ENCODE peak calls at places on chromosomes 11 and 22, in five cellular contexts. D, B, F, U and M are unnamed samples.
A peak's percentile ranks its signal among the peaks of the same experiment; 100 is the strongest.

GRCh38 chr11:130825621-130826020 is 90.7 kb downstream of the SNX19 start:
- DNase-seq in U (no peak), F (peak; percentile 73), B (no peak), D (no peak), M (no peak)

GRCh38 chr11:115181480-115181879 is 322.7 kb downstream of the CADM1 start:
- DNase-seq in F (no peak), U (no peak), B (no peak), D (no peak), M (no peak)

GRCh38 chr11:14519692-14520085 is 497 bp downstream of the PSMA1 start:
- DNase-seq in B (peak; percentile 51), F (no peak), D (peak; percentile 12), U (peak; percentile 39), M (no peak)

GRCh38 chr11:10885703-10886363 is 28.0 kb upstream of the ZBED5 start:
- DNase-seq in U (no peak), B (peak; percentile 60), F (peak; percentile 91), D (no peak), M (peak; percentile 29)

GRCh38 chr11:65279713-65280459 is 18.1 kb downstream of the POLA2 start:
- DNase-seq in B (peak; percentile 31), D (no peak), F (peak; percentile 78), U (peak; percentile 56), M (peak; percentile 72)

GRCh38 chr11:65538915-65539374 is 14.1 kb downstream of the SCYL1 start:
- DNase-seq in F (no peak), D (no peak), B (no peak), U (no peak), M (no peak)

GRCh38 chr11:95816037-95816436 is 25.7 kb downstream of the CEP57 start:
- DNase-seq in F (no peak), D (no peak), B (no peak), U (no peak), M (no peak)

GRCh38 chr22:19807914-19808872 is 46.5 kb downstream of the GNB1L start:
- DNase-seq in D (no peak), B (no peak), U (no peak), F (no peak), M (no peak)

GRCh38 chr11:2930705-2931415 is 1.6 kb upstream of the PHLDA2 start:
- DNase-seq in F (peak; percentile 28), D (peak; percentile 53), U (no peak), B (peak; percentile 78), M (peak; percentile 63)

GRCh38 chr22:37690901-37691504 is 4.9 kb downstream of the NOL12 start:
- DNase-seq in B (no peak), F (no peak), U (no peak), D (no peak), M (no peak)

GRCh38 chr11:59180168-59180567 is 8.2 kb downstream of the DTX4 start:
- DNase-seq in U (no peak), D (no peak), F (no peak), B (no peak), M (no peak)

GRCh38 chr11:28346209-28346608 is 238.0 kb downstream of the METTL15 start:
- DNase-seq in F (peak; percentile 4), D (no peak), B (no peak), U (no peak), M (no peak)

GRCh38 chr11:77418981-77419592 is 54.8 kb downstream of the PAK1 start:
- DNase-seq in U (no peak), B (no peak), D (no peak), F (peak; percentile 56), M (no peak)

GRCh38 chr11:8259316-8259995 is 4.2 kb downstream of the LMO1 start:
- DNase-seq in F (no peak), U (no peak), B (no peak), D (no peak), M (no peak)

GRCh38 chr22:28977050-28977449 is 84.6 kb downstream of the C22orf31 start:
- DNase-seq in B (peak; percentile 1), D (no peak), U (no peak), F (no peak), M (no peak)

GRCh38 chr22:37045958-37046357 is 5.6 kb upstream of the KCTD17 start:
- DNase-seq in U (no peak), D (peak; percentile 73), F (peak; percentile 28), B (peak; percentile 51), M (peak; percentile 52)

GRCh38 chr11:125333354-125334077 is 162.5 kb downstream of the FEZ1 start:
- DNase-seq in F (no peak), U (no peak), B (no peak), D (no peak), M (no peak)

GRCh38 chr11:58513747-58514367 is 6.0 kb upstream of the OR5B21 start:
- DNase-seq in D (peak; percentile 54), F (peak; percentile 74), B (peak; percentile 72), U (no peak), M (peak; percentile 75)

GRCh38 chr11:68067991-68068390 is 29.2 kb downstream of the TCIRG1 start:
- DNase-seq in F (no peak), D (no peak), B (no peak), U (no peak), M (no peak)

GRCh38 chr22:19867617-19868016 is 12.9 kb upstream of the GNB1L start:
- DNase-seq in U (no peak), D (no peak), B (no peak), F (no peak), M (no peak)

GRCh38 chr11:126408496-126408895 is 53.0 kb downstream of the ST3GAL4 start:
- DNase-seq in B (no peak), D (no peak), U (no peak), F (no peak), M (no peak)

GRCh38 chr22:25824828-25825474 is 83.0 kb downstream of the MYO18B start:
- DNase-seq in D (no peak), F (no peak), B (no peak), U (no peak), M (no peak)

GRCh38 chr11:30474151-30474954 is 111.8 kb downstream of the MPPED2 start:
- DNase-seq in D (no peak), F (no peak), B (no peak), U (no peak), M (peak; percentile 21)

GRCh38 chr11:33970984-33971466 is 79.1 kb upstream of the LMO2 start:
- DNase-seq in U (peak; percentile 5), D (peak; percentile 71), B (peak; percentile 86), F (peak; percentile 62), M (peak; percentile 82)

GRCh38 chr11:85539740-85540139 is 87.4 kb downstream of the DLG2 start:
- DNase-seq in U (no peak), D (no peak), F (no peak), B (no peak), M (no peak)

GRCh38 chr11:109946322-109946846 is 146.8 kb upstream of the ZC3H12C start:
- DNase-seq in D (peak; percentile 75), B (peak; percentile 95), U (peak; percentile 43), F (peak; percentile 99), M (peak; percentile 90)

GRCh38 chr11:69292221-69292648 is 1.7 kb upstream of the MYEOV start:
- DNase-seq in F (peak; percentile 26), B (peak; percentile 66), U (peak; percentile 36), D (peak; percentile 51), M (peak; percentile 77)

GRCh38 chr11:11843233-11843632 is 1.5 kb downstream of the USP47 start:
- DNase-seq in B (peak; percentile 36), U (peak; percentile 21), F (peak; percentile 90), D (no peak), M (peak; percentile 7)